ENCODE peak calls at places on chromosomes 7 and 10, in six cellular contexts. R is hepatocyte, D is K562, F is endothelial cell of umbilical vein, T is fibroblast of lung, Y is SK-N-SH. B is an unnamed sample.

GRCh38 chr7:75531359-75531821 is 39.3 kb downstream of the SPDYE5 start:
- DNase-seq in Y (no peak), D (no peak), T (no peak), F (no peak), R (peak; percentile 43), B (peak; percentile 31)

GRCh38 chr10:93334901-93335312 is 147.2 kb downstream of the MYOF start:
- DNase-seq in T (no peak), Y (no peak), R (peak; percentile 11), D (no peak), F (no peak), B (no peak)

GRCh38 chr10:51170518-51171245 is 96.4 kb downstream of the PRKG1 start:
- DNase-seq in T (peak; percentile 36), F (no peak), D (no peak), R (no peak), Y (no peak), B (peak; percentile 32)

GRCh38 chr10:69646688-69647060 is 16.6 kb downstream of the FAM241B start:
- DNase-seq in D (no peak), T (no peak), F (no peak), Y (no peak), R (no peak), B (no peak)

GRCh38 chr7:84105582-84105981 is 89.0 kb downstream of the SEMA3A start:
- DNase-seq in T (peak; percentile 46), F (peak; percentile 63), D (no peak), R (no peak), Y (no peak), B (no peak)

GRCh38 chr7:22320416-22320815 is 36.5 kb downstream of the RAPGEF5 start:
- DNase-seq in T (no peak), D (no peak), F (no peak), Y (no peak), R (no peak), B (no peak)

GRCh38 chr7:94258856-94259255 is 135.8 kb upstream of the COL1A2 start:
- DNase-seq in Y (no peak), D (no peak), T (peak; percentile 10), F (no peak), R (no peak), B (no peak)

GRCh38 chr10:79192677-79193003 is 123.9 kb downstream of the ZMIZ1 start:
- DNase-seq in R (no peak), F (peak; percentile 42), T (peak; percentile 56), D (no peak), Y (no peak), B (peak; percentile 94)

GRCh38 chr7:2915023-2915422 is 70.9 kb upstream of the GNA12 start:
- DNase-seq in F (no peak), Y (no peak), R (no peak), D (no peak), T (no peak), B (no peak)

GRCh38 chr10:119274519-119275045 is 67.2 kb downstream of the GRK5 start:
- DNase-seq in F (no peak), Y (no peak), D (no peak), R (no peak), T (no peak), B (no peak)

GRCh38 chr10:24821986-24822385 is 98.3 kb upstream of the ARHGAP21 start:
- DNase-seq in Y (no peak), R (peak; percentile 56), D (no peak), F (no peak), T (no peak), B (no peak)

GRCh38 chr7:40186586-40186985 is 51.8 kb downstream of the SUGCT start:
- DNase-seq in D (no peak), T (no peak), Y (no peak), F (no peak), R (no peak), B (no peak)

GRCh38 chr7:2821161-2821841 is 22.8 kb downstream of the GNA12 start:
- DNase-seq in T (peak; percentile 74), F (peak; percentile 67), D (no peak), Y (peak; percentile 65), R (no peak), B (peak; percentile 65)

GRCh38 chr7:151366872-151367207 is 25.2 kb downstream of the NUB1 start:
- DNase-seq in D (no peak), R (no peak), F (no peak), T (peak; percentile 86), Y (no peak), B (peak; percentile 81)

GRCh38 chr7:45187089-45187945 is 29.7 kb downstream of the RAMP3 start:
- DNase-seq in D (no peak), T (no peak), R (no peak), Y (no peak), F (no peak), B (no peak)

GRCh38 chr10:25294032-25294926 is 119.5 kb downstream of the GPR158 start:
- DNase-seq in F (no peak), T (no peak), Y (no peak), D (no peak), R (peak; percentile 24), B (peak; percentile 77)

GRCh38 chr7:95628831-95629439 is 32.6 kb upstream of the PDK4 start:
- DNase-seq in Y (no peak), D (no peak), T (peak; percentile 93), F (peak; percentile 17), R (peak; percentile 30), B (no peak)

GRCh38 chr7:31814187-31814586 is 127.2 kb downstream of the PPP1R17 start:
- DNase-seq in F (peak; percentile 54), Y (no peak), D (no peak), T (peak; percentile 20), R (no peak), B (peak; percentile 5)

GRCh38 chr7:102841290-102841689 is 71.5 kb upstream of the LRRC17 start:
- DNase-seq in Y (no peak), D (no peak), T (peak; percentile 40), R (no peak), F (no peak), B (no peak)

GRCh38 chr7:35787925-35788324 is 12.9 kb upstream of the SEPTIN7 start:
- DNase-seq in D (no peak), T (no peak), Y (no peak), R (no peak), F (no peak), B (no peak)

GRCh38 chr10:112287844-112288243 is 4.6 kb downstream of the TECTB start:
- DNase-seq in F (no peak), Y (no peak), R (no peak), D (no peak), T (no peak), B (no peak)

GRCh38 chr7:134908289-134908688 is 78.0 kb upstream of the AGBL3 start:
- DNase-seq in Y (no peak), D (no peak), T (peak; percentile 24), R (no peak), F (no peak), B (no peak)

GRCh38 chr7:27351786-27352185 is 109.2 kb downstream of the EVX1 start:
- DNase-seq in T (no peak), R (no peak), F (no peak), Y (no peak), D (no peak), B (no peak)

GRCh38 chr7:92904292-92905131 is 68.1 kb upstream of the CDK6 start:
- DNase-seq in T (peak; percentile 91), R (peak; percentile 29), D (peak; percentile 60), F (peak; percentile 56), Y (peak; percentile 27), B (peak; percentile 58)

GRCh38 chr7:115217373-115217772 is 295.5 kb downstream of the MDFIC start:
- DNase-seq in T (peak; percentile 42), F (peak; percentile 22), Y (no peak), R (no peak), D (no peak), B (no peak)

GRCh38 chr7:2886391-2886790 is 42.3 kb upstream of the GNA12 start:
- DNase-seq in T (no peak), Y (no peak), D (no peak), R (no peak), F (no peak), B (peak; percentile 76)

GRCh38 chr10:93515071-93515962 is 18.9 kb downstream of the CEP55 start:
- DNase-seq in R (no peak), D (no peak), T (no peak), Y (no peak), F (peak; percentile 66), B (peak; percentile 59)

GRCh38 chr10:133441780-133442179 is 12.0 kb upstream of the SCART1 start:
- DNase-seq in F (no peak), R (peak; percentile 3), T (no peak), Y (peak; percentile 12), D (no peak), B (no peak)

GRCh38 chr10:119526606-119527592 is 15.6 kb downstream of the RGS10 start:
- DNase-seq in D (no peak), F (no peak), T (no peak), R (no peak), Y (no peak), B (no peak)

GRCh38 chr10:69633673-69634635 is 3.9 kb downstream of the FAM241B start:
- DNase-seq in R (no peak), Y (no peak), T (no peak), F (no peak), D (no peak), B (peak; percentile 80)

GRCh38 chr7:149836434-149836833 is 1.7 kb upstream of the ZNF862 start:
- DNase-seq in T (no peak), F (no peak), Y (no peak), R (no peak), D (no peak), B (no peak)

GRCh38 chr10:29826221-29826620 is 191.4 kb upstream of the SVIL start:
- DNase-seq in Y (no peak), R (no peak), F (no peak), D (no peak), T (no peak), B (no peak)

GRCh38 chr7:147990837-147991236 is 599.7 kb upstream of the C7orf33 start:
- DNase-seq in R (no peak), F (no peak), Y (no peak), D (no peak), T (no peak), B (no peak)

DNA sequence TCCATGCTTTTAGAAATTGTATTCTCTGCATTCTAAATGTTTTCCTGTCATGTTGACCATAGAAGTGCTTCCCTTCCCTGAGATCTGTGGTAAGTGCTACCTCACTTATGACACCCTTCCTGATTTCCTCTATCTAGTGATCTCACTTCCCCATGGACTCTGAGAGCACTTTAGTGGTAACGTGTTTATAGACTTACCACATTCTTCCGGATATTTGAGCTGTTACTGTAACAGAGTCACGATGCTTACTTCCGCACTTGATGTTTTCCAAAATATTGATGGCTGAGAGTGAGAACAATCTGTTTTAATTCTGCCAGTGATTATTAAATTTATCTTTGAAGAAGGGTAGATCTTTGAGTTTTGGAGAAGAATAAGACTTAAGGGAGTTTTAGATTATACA is 60.1 kb upstream of the NAMPT start:
- DNase-seq in T (peak; percentile 15), R (no peak), Y (no peak), D (no peak), F (peak; percentile 23), B (no peak)
- H3K4me3 ChIP-seq in T (no peak overlapping the region), R (no peak overlapping the region), Y (no peak overlapping the region), D (no peak overlapping the region), F (no peak overlapping the region), B (no peak overlapping the region)

GRCh38 chr10:110548002-110548401 is 19.5 kb upstream of the SMC3 start:
- DNase-seq in T (no peak), F (no peak), D (no peak), R (no peak), Y (no peak), B (no peak)
- H3K36me3 ChIP-seq in T (no peaks in the 10 kb centered on the region), F (no peaks in the 10 kb centered on the region), D (no peaks in the 10 kb centered on the region), R (no peaks in the 10 kb centered on the region), Y (no peaks in the 10 kb centered on the region), B (no peaks in the 10 kb centered on the region)

GRCh38 chr10:97510686-97511085 is 12.0 kb downstream of the UBTD1 start:
- DNase-seq in R (no peak), F (no peak), Y (no peak), D (no peak), T (no peak), B (no peak)
- H4K20me1 ChIP-seq in R (peaks cover 3% of the 10 kb centered on the region), F (peaks cover 2% of the 10 kb centered on the region), Y (peaks cover 91% of the 10 kb centered on the region), D (no peaks in the 10 kb centered on the region), T (no peaks in the 10 kb centered on the region), B (peaks cover 83% of the 10 kb centered on the region)

GRCh38 chr7:130956417-130957139 is 222.6 kb upstream of the KLF14 start:
- DNase-seq in T (peak; percentile 24), R (no peak), D (no peak), Y (no peak), F (peak; percentile 59), B (peak; percentile 78)
- H3K4me3 ChIP-seq in T (no peak overlapping the region), R (no peak overlapping the region), D (no peak overlapping the region), Y (no peak overlapping the region), F (no peak overlapping the region), B (peak overlapping the region; percentile 62)

B was measured in osteoblast.